ENCODE peak calls at places on chromosomes 16 and 17, in five cellular contexts. T is stimulated activated CD8-positive, alpha-beta memory T cell treated with anti-CD3 and anti-CD28 coated beads, Interleukin-4, amount 100 ng/mL, for 24 hours; R is H7; J is right cardiac atrium; F is EL. E is an unnamed sample.

GRCh38 chr16:52561910-52562741 is 15.2 kb upstream of the TOX3 start:
- DNase-seq in F (no peak), T (no peak), R (no peak), J (no peak), E (no peak)

GRCh38 chr17:41717408-41718286 is 5.5 kb downstream of the GAST start:
- DNase-seq in R (peak; percentile 29), F (peak; percentile 62), J (no peak), T (no peak), E (no peak)

GRCh38 chr17:193841-194806 is 12.7 kb upstream of the DOC2B start:
- DNase-seq in J (peak; percentile 50), F (no peak), R (peak; percentile 54), T (no peak), E (no peak)

GRCh38 chr16:58628845-58629680 is 563 bp downstream of the CNOT1 start:
- DNase-seq in J (peak; percentile 71), R (peak; percentile 23), F (peak; percentile 27), T (peak; percentile 28), E (peak; percentile 41)

GRCh38 chr16:29804455-29805231 is 1.7 kb upstream of the MAZ start:
- DNase-seq in R (peak; percentile 86), J (peak; percentile 82), F (peak; percentile 60), T (no peak), E (no peak)

GRCh38 chr17:21042434-21043295 is at the start of gene USP22:
- DNase-seq in J (no peak), R (peak; percentile 97), F (no peak), T (peak; percentile 23), E (no peak)

GRCh38 chr17:47690121-47690520 is 3.8 kb upstream of the TBKBP1 start:
- DNase-seq in F (no peak), R (peak; percentile 22), J (no peak), T (no peak), E (no peak)

GRCh38 chr16:58451263-58451662 is 48.7 kb upstream of the NDRG4 start:
- DNase-seq in F (no peak), J (no peak), R (no peak), T (no peak), E (no peak)

GRCh38 chr16:53123753-53124152 is 69.0 kb downstream of the CHD9 start:
- DNase-seq in T (no peak), R (no peak), F (peak; percentile 43), J (no peak), E (no peak)

E was measured in activated T-helper 9 cell treated with anti-CD3 and anti-CD28 coated beads, Interleukin-2, amount 50 U/mL, for 16 hours.